ENCODE peak calls at places on chromosome 11, in eight cellular contexts. One of them, this sample, is unnamed. For H3K27me3, the result is how much of the 10 kb centered on the place peaks cover.

GRCh38 chr11:35968386-35969088 is 24.7 kb downstream of the LDLRAD3 start:
- DNase-seq in hepatocyte: peak
- DNase-seq in colonic mucosa: no peak
- DNase-seq in GM23338: no peak
- DNase-seq in left ventricle myocardium inferior: no peak
- DNase-seq in cardiac muscle cell: no peak
- DNase-seq in endodermal cell: no peak
- DNase-seq in neuronal stem cell: no peak
- DNase-seq in this sample: no peak

GRCh38 chr11:2375341-2375853 is 1.7 kb upstream of the CD81 start:
- DNase-seq in endodermal cell: no peak
- DNase-seq in hepatocyte: no peak
- DNase-seq in neuronal stem cell: no peak
- DNase-seq in left ventricle myocardium inferior: peak
- DNase-seq in GM23338: no peak
- DNase-seq in cardiac muscle cell: peak
- DNase-seq in colonic mucosa: no peak
- DNase-seq in this sample: no peak

GRCh38 chr11:128632151-128632791 is 44.9 kb upstream of the ETS1 start:
- DNase-seq in endodermal cell: peak
- DNase-seq in left ventricle myocardium inferior: no peak
- DNase-seq in hepatocyte: peak
- DNase-seq in cardiac muscle cell: peak
- DNase-seq in GM23338: peak
- DNase-seq in neuronal stem cell: peak
- DNase-seq in colonic mucosa: no peak
- DNase-seq in this sample: no peak

GRCh38 chr11:11427185-11427944 is 74.3 kb upstream of the CSNK2A3 start:
- DNase-seq in GM23338: no peak
- DNase-seq in left ventricle myocardium inferior: no peak
- DNase-seq in neuronal stem cell: no peak
- DNase-seq in cardiac muscle cell: peak
- DNase-seq in endodermal cell: no peak
- DNase-seq in hepatocyte: no peak
- DNase-seq in colonic mucosa: no peak
- DNase-seq in this sample: no peak

GRCh38 chr11:94494200-94494545 is 389 bp downstream of the ANKRD49 start:
- DNase-seq in cardiac muscle cell: no peak
- DNase-seq in endodermal cell: no peak
- DNase-seq in GM23338: no peak
- DNase-seq in colonic mucosa: no peak
- DNase-seq in neuronal stem cell: no peak
- DNase-seq in left ventricle myocardium inferior: no peak
- DNase-seq in hepatocyte: no peak
- DNase-seq in this sample: no peak

GRCh38 chr11:117910941-117911630 is 18.1 kb downstream of the TMPRSS13 start:
- DNase-seq in cardiac muscle cell: no peak
- DNase-seq in GM23338: no peak
- DNase-seq in neuronal stem cell: no peak
- DNase-seq in colonic mucosa: no peak
- DNase-seq in left ventricle myocardium inferior: no peak
- DNase-seq in endodermal cell: peak
- DNase-seq in hepatocyte: no peak
- DNase-seq in this sample: no peak

GRCh38 chr11:57567512-57568329 is at the start of gene UBE2L6:
- DNase-seq in hepatocyte: peak
- DNase-seq in endodermal cell: peak
- DNase-seq in left ventricle myocardium inferior: peak
- DNase-seq in cardiac muscle cell: peak
- DNase-seq in colonic mucosa: peak
- DNase-seq in GM23338: peak
- DNase-seq in neuronal stem cell: peak
- DNase-seq in this sample: peak

GRCh38 chr11:62666259-62666926 is 1.3 kb downstream of the CSKMT start:
- DNase-seq in hepatocyte: no peak
- DNase-seq in colonic mucosa: no peak
- DNase-seq in neuronal stem cell: no peak
- DNase-seq in left ventricle myocardium inferior: no peak
- DNase-seq in endodermal cell: peak
- DNase-seq in cardiac muscle cell: no peak
- DNase-seq in GM23338: no peak
- DNase-seq in this sample: no peak

GRCh38 chr11:95788921-95789505 is 569 bp downstream of the FAM76B start:
- DNase-seq in hepatocyte: peak
- DNase-seq in endodermal cell: peak
- DNase-seq in neuronal stem cell: peak
- DNase-seq in GM23338: peak
- DNase-seq in left ventricle myocardium inferior: no peak
- DNase-seq in cardiac muscle cell: peak
- DNase-seq in colonic mucosa: no peak
- DNase-seq in this sample: peak

GRCh38 chr11:18397921-18398320 is 3.6 kb downstream of the LDHA start:
- DNase-seq in hepatocyte: no peak
- DNase-seq in neuronal stem cell: no peak
- DNase-seq in GM23338: no peak
- DNase-seq in cardiac muscle cell: no peak
- DNase-seq in endodermal cell: no peak
- DNase-seq in left ventricle myocardium inferior: no peak
- DNase-seq in colonic mucosa: no peak
- DNase-seq in this sample: no peak

GRCh38 chr11:100525635-100526034 is 161.5 kb upstream of the ARHGAP42 start:
- DNase-seq in endodermal cell: peak
- DNase-seq in colonic mucosa: no peak
- DNase-seq in GM23338: peak
- DNase-seq in hepatocyte: no peak
- DNase-seq in left ventricle myocardium inferior: no peak
- DNase-seq in cardiac muscle cell: no peak
- DNase-seq in neuronal stem cell: no peak
- DNase-seq in this sample: no peak

GRCh38 chr11:130902380-130902779 is 13.9 kb downstream of the SNX19 start:
- DNase-seq in GM23338: no peak
- DNase-seq in left ventricle myocardium inferior: no peak
- DNase-seq in neuronal stem cell: no peak
- DNase-seq in endodermal cell: no peak
- DNase-seq in cardiac muscle cell: no peak
- DNase-seq in hepatocyte: no peak
- DNase-seq in colonic mucosa: no peak
- DNase-seq in this sample: no peak

GRCh38 chr11:126113515-126113957 is 50.9 kb upstream of the CDON start:
- DNase-seq in cardiac muscle cell: peak
- DNase-seq in neuronal stem cell: no peak
- DNase-seq in colonic mucosa: peak
- DNase-seq in endodermal cell: peak
- DNase-seq in GM23338: no peak
- DNase-seq in left ventricle myocardium inferior: peak
- DNase-seq in hepatocyte: peak
- DNase-seq in this sample: peak

GRCh38 chr11:121550247-121551132 is 97.7 kb upstream of the SORL1-AS1 start:
- DNase-seq in endodermal cell: no peak
- DNase-seq in cardiac muscle cell: no peak
- DNase-seq in neuronal stem cell: no peak
- DNase-seq in colonic mucosa: no peak
- DNase-seq in left ventricle myocardium inferior: no peak
- DNase-seq in GM23338: no peak
- DNase-seq in hepatocyte: no peak
- DNase-seq in this sample: no peak

GRCh38 chr11:56883590-56883989 is 105.1 kb upstream of the OR5AK2 start:
- DNase-seq in endodermal cell: no peak
- DNase-seq in GM23338: no peak
- DNase-seq in colonic mucosa: no peak
- DNase-seq in neuronal stem cell: no peak
- DNase-seq in cardiac muscle cell: no peak
- DNase-seq in left ventricle myocardium inferior: no peak
- DNase-seq in hepatocyte: no peak
- DNase-seq in this sample: no peak

GRCh38 chr11:7551571-7551970 is 37.8 kb downstream of the PPFIBP2 start:
- DNase-seq in colonic mucosa: no peak
- DNase-seq in neuronal stem cell: no peak
- DNase-seq in left ventricle myocardium inferior: no peak
- DNase-seq in endodermal cell: no peak
- DNase-seq in hepatocyte: no peak
- DNase-seq in cardiac muscle cell: no peak
- DNase-seq in GM23338: no peak
- DNase-seq in this sample: no peak

GRCh38 chr11:35332524-35332923 is 86.8 kb downstream of the SLC1A2 start:
- DNase-seq in GM23338: no peak
- DNase-seq in colonic mucosa: no peak
- DNase-seq in cardiac muscle cell: no peak
- DNase-seq in neuronal stem cell: no peak
- DNase-seq in left ventricle myocardium inferior: no peak
- DNase-seq in hepatocyte: no peak
- DNase-seq in endodermal cell: no peak
- DNase-seq in this sample: no peak

GRCh38 chr11:109853156-109853776 is 239.9 kb upstream of the ZC3H12C start:
- DNase-seq in GM23338: peak
- DNase-seq in cardiac muscle cell: peak
- DNase-seq in colonic mucosa: no peak
- DNase-seq in neuronal stem cell: peak
- DNase-seq in endodermal cell: no peak
- DNase-seq in hepatocyte: peak
- DNase-seq in left ventricle myocardium inferior: no peak
- DNase-seq in this sample: no peak

DNA sequence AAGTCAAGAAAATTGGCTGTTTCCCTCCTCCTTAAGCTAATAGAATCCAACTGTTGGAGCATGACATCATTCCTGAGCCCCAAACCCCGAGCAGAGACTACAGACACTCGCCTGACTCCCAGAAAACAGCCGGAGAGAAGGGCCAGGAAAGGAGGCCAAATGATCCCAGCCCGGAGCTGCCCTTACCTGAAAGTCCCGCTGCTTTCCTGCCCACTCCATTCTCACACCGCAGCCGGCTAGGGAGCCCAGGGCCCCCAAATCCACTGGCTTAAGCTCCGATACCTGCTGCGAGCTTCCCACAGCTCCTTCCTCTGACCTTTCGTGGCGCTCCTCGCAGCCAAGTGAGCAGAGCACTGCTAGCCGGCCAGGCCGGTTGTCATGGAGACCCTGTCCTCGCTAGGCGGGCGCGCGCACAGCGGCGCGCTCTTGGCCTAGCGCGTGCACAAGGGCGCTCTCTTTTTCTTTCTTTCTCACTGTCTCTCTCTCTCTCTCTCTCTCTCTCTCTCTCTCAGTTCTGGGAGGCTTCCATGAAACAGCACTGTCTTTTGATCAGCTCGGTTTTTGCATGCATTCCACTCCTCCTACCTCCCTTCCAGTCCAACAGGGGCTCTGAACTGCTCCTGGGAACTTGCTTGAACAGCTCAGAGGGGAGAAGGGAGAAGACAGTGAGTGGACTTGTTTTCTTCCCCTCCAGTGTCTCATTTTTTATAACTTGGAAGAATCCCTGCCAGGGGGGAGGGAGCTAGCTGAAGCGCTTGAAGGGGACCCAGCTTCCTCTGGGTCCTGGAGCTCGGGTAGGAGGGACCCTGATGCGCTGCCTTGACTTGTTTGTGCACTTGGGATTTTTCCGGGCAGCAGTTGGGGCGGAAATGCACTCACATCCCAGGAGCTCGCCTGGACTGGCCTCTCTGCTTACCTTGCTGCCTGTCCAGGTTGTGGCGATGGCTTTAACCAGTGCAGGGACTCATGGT is 100.4 kb upstream of the AKIP1 start:
- DNase-seq in colonic mucosa: peak
- DNase-seq in left ventricle myocardium inferior: peak
- DNase-seq in hepatocyte: peak
- DNase-seq in cardiac muscle cell: peak
- DNase-seq in neuronal stem cell: peak
- DNase-seq in GM23338: peak
- DNase-seq in endodermal cell: peak
- DNase-seq in this sample: peak
- H3K27ac ChIP-seq in colonic mucosa: peak
- H3K27ac ChIP-seq in left ventricle myocardium inferior: peak
- H3K27ac ChIP-seq in hepatocyte: peak
- H3K27ac ChIP-seq in cardiac muscle cell: peak
- H3K27ac ChIP-seq in neuronal stem cell: peak
- H3K27ac ChIP-seq in GM23338: peak
- H3K27ac ChIP-seq in endodermal cell: peak
- H3K27ac ChIP-seq in this sample: peak

DNA sequence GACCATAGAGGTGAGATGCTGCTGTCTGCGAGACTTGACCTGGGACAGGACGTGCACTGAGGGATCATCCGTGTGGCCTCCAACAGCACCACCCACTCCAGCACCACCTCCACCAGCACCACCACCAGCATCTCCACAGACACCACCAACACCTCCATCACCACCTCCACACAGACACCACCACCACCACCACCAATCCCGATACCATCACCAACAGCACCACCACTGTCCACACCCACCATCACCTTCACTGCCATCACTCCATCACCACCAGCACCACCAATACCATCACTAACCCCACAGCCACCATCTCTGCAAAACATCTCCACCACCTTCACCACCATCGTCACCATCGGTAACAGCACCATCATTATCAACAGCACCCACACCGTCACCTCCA is 26.6 kb upstream of the SLC22A12 start:
- DNase-seq in colonic mucosa: no peak
- DNase-seq in cardiac muscle cell: no peak
- DNase-seq in GM23338: no peak
- DNase-seq in hepatocyte: no peak
- DNase-seq in endodermal cell: no peak
- DNase-seq in neuronal stem cell: no peak
- DNase-seq in left ventricle myocardium inferior: no peak
- DNase-seq in this sample: no peak
- H3K27me3 ChIP-seq in colonic mucosa: under half
- H3K27me3 ChIP-seq in cardiac muscle cell: under half
- H3K27me3 ChIP-seq in GM23338: under half
- H3K27me3 ChIP-seq in hepatocyte: under half
- H3K27me3 ChIP-seq in endodermal cell: under half
- H3K27me3 ChIP-seq in neuronal stem cell: under half
- H3K27me3 ChIP-seq in left ventricle myocardium inferior: under half
- H3K27me3 ChIP-seq in this sample: under half

GRCh38 chr11:29184939-29185890 is 831.6 kb downstream of the KCNA4 start:
- DNase-seq in colonic mucosa: no peak
- DNase-seq in GM23338: no peak
- DNase-seq in hepatocyte: no peak
- DNase-seq in left ventricle myocardium inferior: no peak
- DNase-seq in cardiac muscle cell: no peak
- DNase-seq in endodermal cell: no peak
- DNase-seq in neuronal stem cell: no peak
- DNase-seq in this sample: no peak

GRCh38 chr11:29190313-29190712 is 826.5 kb downstream of the KCNA4 start:
- DNase-seq in hepatocyte: no peak
- DNase-seq in left ventricle myocardium inferior: no peak
- DNase-seq in neuronal stem cell: no peak
- DNase-seq in GM23338: no peak
- DNase-seq in endodermal cell: no peak
- DNase-seq in colonic mucosa: no peak
- DNase-seq in cardiac muscle cell: no peak
- DNase-seq in this sample: no peak
- H3K4me3 ChIP-seq in hepatocyte: no peak
- H3K4me3 ChIP-seq in left ventricle myocardium inferior: no peak
- H3K4me3 ChIP-seq in neuronal stem cell: no peak
- H3K4me3 ChIP-seq in GM23338: no peak
- H3K4me3 ChIP-seq in endodermal cell: no peak
- H3K4me3 ChIP-seq in colonic mucosa: no peak
- H3K4me3 ChIP-seq in cardiac muscle cell: no peak
- H3K4me3 ChIP-seq in this sample: no peak

DNA sequence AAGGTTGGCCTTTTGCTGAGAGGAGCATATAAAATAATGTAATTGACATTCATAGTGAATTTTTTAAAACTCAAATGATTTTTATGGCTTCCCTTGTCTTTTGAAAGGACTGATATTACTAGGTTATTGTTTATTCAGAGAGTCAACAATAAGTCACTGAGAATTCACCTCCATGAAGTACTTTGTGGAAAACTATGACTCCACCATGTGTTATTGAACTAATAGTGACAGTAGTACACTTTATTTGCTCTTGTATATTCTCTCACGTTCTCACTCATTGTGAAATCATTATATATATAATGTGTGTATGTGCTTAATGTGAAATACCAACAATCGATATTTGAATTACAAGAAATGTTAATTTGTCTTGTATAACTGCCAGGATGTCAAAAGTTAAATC is 267.4 kb upstream of the CCDC179 start:
- DNase-seq in hepatocyte: no peak
- DNase-seq in GM23338: no peak
- DNase-seq in left ventricle myocardium inferior: no peak
- DNase-seq in cardiac muscle cell: no peak
- DNase-seq in colonic mucosa: no peak
- DNase-seq in endodermal cell: no peak
- DNase-seq in neuronal stem cell: no peak
- DNase-seq in this sample: no peak
- H3K27ac ChIP-seq in hepatocyte: peak
- H3K27ac ChIP-seq in GM23338: no peak
- H3K27ac ChIP-seq in left ventricle myocardium inferior: no peak
- H3K27ac ChIP-seq in cardiac muscle cell: no peak
- H3K27ac ChIP-seq in colonic mucosa: no peak
- H3K27ac ChIP-seq in endodermal cell: no peak
- H3K27ac ChIP-seq in neuronal stem cell: no peak
- H3K27ac ChIP-seq in this sample: no peak

This sample was measured in lung.